ENCODE peak calls at places on chromosome 9, in eight cellular contexts. One of them, this sample, is unnamed.

GRCh38 chr9:124134526-124134925 is 123.0 kb downstream of the LHX2 start:
- DNase-seq in astrocyte: no peak
- DNase-seq in LoVo: no peak
- DNase-seq in mucosa of gallbladder: no peak
- DNase-seq in activated naive CD8-positive, alpha-beta T cell treated with anti-CD3 and anti-CD28 coated beads, Interleukin-2, amount 50 U/mL, for 24 hours: no peak
- DNase-seq in esophagus squamous epithelium: no peak
- DNase-seq in stromal cell of bone marrow: no peak
- DNase-seq in RCC 7860: no peak
- DNase-seq in this sample: no peak

GRCh38 chr9:128887914-128888350 is 6.0 kb downstream of the LRRC8A start:
- DNase-seq in astrocyte: peak; percentile 61
- DNase-seq in activated naive CD8-positive, alpha-beta T cell treated with anti-CD3 and anti-CD28 coated beads, Interleukin-2, amount 50 U/mL, for 24 hours: no peak
- DNase-seq in stromal cell of bone marrow: no peak
- DNase-seq in RCC 7860: no peak
- DNase-seq in esophagus squamous epithelium: no peak
- DNase-seq in LoVo: no peak
- DNase-seq in mucosa of gallbladder: no peak
- DNase-seq in this sample: no peak

GRCh38 chr9:124420991-124421543 is 5.8 kb upstream of the PSMB7 start:
- DNase-seq in LoVo: no peak
- DNase-seq in activated naive CD8-positive, alpha-beta T cell treated with anti-CD3 and anti-CD28 coated beads, Interleukin-2, amount 50 U/mL, for 24 hours: no peak
- DNase-seq in esophagus squamous epithelium: no peak
- DNase-seq in mucosa of gallbladder: no peak
- DNase-seq in stromal cell of bone marrow: no peak
- DNase-seq in RCC 7860: no peak
- DNase-seq in astrocyte: no peak
- DNase-seq in this sample: no peak

GRCh38 chr9:121282309-121283071 is 14.5 kb downstream of the GSN start:
- DNase-seq in RCC 7860: no peak
- DNase-seq in astrocyte: peak; percentile 90
- DNase-seq in LoVo: no peak
- DNase-seq in mucosa of gallbladder: peak; percentile 63
- DNase-seq in esophagus squamous epithelium: no peak
- DNase-seq in stromal cell of bone marrow: no peak
- DNase-seq in activated naive CD8-positive, alpha-beta T cell treated with anti-CD3 and anti-CD28 coated beads, Interleukin-2, amount 50 U/mL, for 24 hours: no peak
- DNase-seq in this sample: peak; percentile 91

GRCh38 chr9:89646189-89646588 is 41.4 kb downstream of the GADD45G start:
- DNase-seq in stromal cell of bone marrow: no peak
- DNase-seq in esophagus squamous epithelium: no peak
- DNase-seq in RCC 7860: no peak
- DNase-seq in activated naive CD8-positive, alpha-beta T cell treated with anti-CD3 and anti-CD28 coated beads, Interleukin-2, amount 50 U/mL, for 24 hours: no peak
- DNase-seq in astrocyte: no peak
- DNase-seq in mucosa of gallbladder: no peak
- DNase-seq in LoVo: no peak
- DNase-seq in this sample: no peak

GRCh38 chr9:93209097-93209496 is 25.2 kb downstream of the WNK2 start:
- DNase-seq in LoVo: no peak
- DNase-seq in esophagus squamous epithelium: no peak
- DNase-seq in mucosa of gallbladder: peak; percentile 56
- DNase-seq in astrocyte: no peak
- DNase-seq in RCC 7860: no peak
- DNase-seq in activated naive CD8-positive, alpha-beta T cell treated with anti-CD3 and anti-CD28 coated beads, Interleukin-2, amount 50 U/mL, for 24 hours: no peak
- DNase-seq in stromal cell of bone marrow: no peak
- DNase-seq in this sample: no peak

GRCh38 chr9:130414910-130415746 is 29.6 kb upstream of the ASS1 start:
- DNase-seq in LoVo: no peak
- DNase-seq in esophagus squamous epithelium: no peak
- DNase-seq in activated naive CD8-positive, alpha-beta T cell treated with anti-CD3 and anti-CD28 coated beads, Interleukin-2, amount 50 U/mL, for 24 hours: no peak
- DNase-seq in mucosa of gallbladder: peak; percentile 58
- DNase-seq in stromal cell of bone marrow: no peak
- DNase-seq in astrocyte: no peak
- DNase-seq in RCC 7860: no peak
- DNase-seq in this sample: no peak

GRCh38 chr9:105697871-105698270 is 3.5 kb downstream of the TMEM38B start:
- DNase-seq in astrocyte: no peak
- DNase-seq in LoVo: peak; percentile 25
- DNase-seq in esophagus squamous epithelium: no peak
- DNase-seq in stromal cell of bone marrow: no peak
- DNase-seq in RCC 7860: no peak
- DNase-seq in activated naive CD8-positive, alpha-beta T cell treated with anti-CD3 and anti-CD28 coated beads, Interleukin-2, amount 50 U/mL, for 24 hours: no peak
- DNase-seq in mucosa of gallbladder: no peak
- DNase-seq in this sample: no peak

GRCh38 chr9:134458111-134458845 is 132.0 kb downstream of the RXRA start:
- DNase-seq in astrocyte: peak; percentile 61
- DNase-seq in stromal cell of bone marrow: peak; percentile 65
- DNase-seq in esophagus squamous epithelium: no peak
- DNase-seq in LoVo: no peak
- DNase-seq in activated naive CD8-positive, alpha-beta T cell treated with anti-CD3 and anti-CD28 coated beads, Interleukin-2, amount 50 U/mL, for 24 hours: peak; percentile 44
- DNase-seq in RCC 7860: no peak
- DNase-seq in mucosa of gallbladder: no peak
- DNase-seq in this sample: no peak

GRCh38 chr9:117779760-117780159 is 75.6 kb downstream of the TLR4 start:
- DNase-seq in stromal cell of bone marrow: no peak
- DNase-seq in astrocyte: no peak
- DNase-seq in mucosa of gallbladder: no peak
- DNase-seq in esophagus squamous epithelium: no peak
- DNase-seq in LoVo: no peak
- DNase-seq in RCC 7860: no peak
- DNase-seq in activated naive CD8-positive, alpha-beta T cell treated with anti-CD3 and anti-CD28 coated beads, Interleukin-2, amount 50 U/mL, for 24 hours: no peak
- DNase-seq in this sample: no peak

GRCh38 chr9:137988051-137988450 is 110.5 kb downstream of the CACNA1B start:
- DNase-seq in mucosa of gallbladder: no peak
- DNase-seq in RCC 7860: no peak
- DNase-seq in LoVo: no peak
- DNase-seq in esophagus squamous epithelium: no peak
- DNase-seq in stromal cell of bone marrow: no peak
- DNase-seq in astrocyte: no peak
- DNase-seq in activated naive CD8-positive, alpha-beta T cell treated with anti-CD3 and anti-CD28 coated beads, Interleukin-2, amount 50 U/mL, for 24 hours: no peak
- DNase-seq in this sample: no peak

GRCh38 chr9:124377985-124378384 is 37.3 kb downstream of the PSMB7 start:
- DNase-seq in RCC 7860: no peak
- DNase-seq in stromal cell of bone marrow: no peak
- DNase-seq in LoVo: no peak
- DNase-seq in astrocyte: no peak
- DNase-seq in esophagus squamous epithelium: no peak
- DNase-seq in activated naive CD8-positive, alpha-beta T cell treated with anti-CD3 and anti-CD28 coated beads, Interleukin-2, amount 50 U/mL, for 24 hours: no peak
- DNase-seq in mucosa of gallbladder: no peak
- DNase-seq in this sample: no peak

GRCh38 chr9:131667576-131667975 is 72.3 kb downstream of the RAPGEF1 start:
- DNase-seq in activated naive CD8-positive, alpha-beta T cell treated with anti-CD3 and anti-CD28 coated beads, Interleukin-2, amount 50 U/mL, for 24 hours: peak; percentile 72
- DNase-seq in LoVo: no peak
- DNase-seq in RCC 7860: peak; percentile 91
- DNase-seq in stromal cell of bone marrow: no peak
- DNase-seq in esophagus squamous epithelium: no peak
- DNase-seq in astrocyte: peak; percentile 27
- DNase-seq in mucosa of gallbladder: no peak
- DNase-seq in this sample: peak; percentile 66

GRCh38 chr9:110316255-110316921 is 21.3 kb downstream of the TXNDC8 start:
- DNase-seq in esophagus squamous epithelium: no peak
- DNase-seq in RCC 7860: no peak
- DNase-seq in LoVo: no peak
- DNase-seq in stromal cell of bone marrow: no peak
- DNase-seq in astrocyte: no peak
- DNase-seq in mucosa of gallbladder: no peak
- DNase-seq in activated naive CD8-positive, alpha-beta T cell treated with anti-CD3 and anti-CD28 coated beads, Interleukin-2, amount 50 U/mL, for 24 hours: no peak
- DNase-seq in this sample: no peak

GRCh38 chr9:119827126-119827525 is 457.9 kb upstream of the BRINP1 start:
- DNase-seq in mucosa of gallbladder: no peak
- DNase-seq in RCC 7860: no peak
- DNase-seq in LoVo: no peak
- DNase-seq in activated naive CD8-positive, alpha-beta T cell treated with anti-CD3 and anti-CD28 coated beads, Interleukin-2, amount 50 U/mL, for 24 hours: no peak
- DNase-seq in astrocyte: no peak
- DNase-seq in stromal cell of bone marrow: no peak
- DNase-seq in esophagus squamous epithelium: no peak
- DNase-seq in this sample: no peak

GRCh38 chr9:19033015-19033414 is at the start of gene SAXO1:
- DNase-seq in mucosa of gallbladder: no peak
- DNase-seq in esophagus squamous epithelium: no peak
- DNase-seq in LoVo: no peak
- DNase-seq in astrocyte: no peak
- DNase-seq in activated naive CD8-positive, alpha-beta T cell treated with anti-CD3 and anti-CD28 coated beads, Interleukin-2, amount 50 U/mL, for 24 hours: no peak
- DNase-seq in RCC 7860: no peak
- DNase-seq in stromal cell of bone marrow: no peak
- DNase-seq in this sample: no peak

GRCh38 chr9:35907732-35908483 is 1.4 kb upstream of the SPAAR start:
- DNase-seq in esophagus squamous epithelium: no peak
- DNase-seq in stromal cell of bone marrow: peak; percentile 64
- DNase-seq in activated naive CD8-positive, alpha-beta T cell treated with anti-CD3 and anti-CD28 coated beads, Interleukin-2, amount 50 U/mL, for 24 hours: no peak
- DNase-seq in LoVo: peak; percentile 72
- DNase-seq in RCC 7860: peak; percentile 90
- DNase-seq in mucosa of gallbladder: peak; percentile 54
- DNase-seq in astrocyte: peak; percentile 90
- DNase-seq in this sample: peak; percentile 91

GRCh38 chr9:15423328-15423985 is 781 bp downstream of the SNAPC3 start:
- DNase-seq in LoVo: peak; percentile 9
- DNase-seq in RCC 7860: no peak
- DNase-seq in stromal cell of bone marrow: no peak
- DNase-seq in activated naive CD8-positive, alpha-beta T cell treated with anti-CD3 and anti-CD28 coated beads, Interleukin-2, amount 50 U/mL, for 24 hours: no peak
- DNase-seq in mucosa of gallbladder: no peak
- DNase-seq in astrocyte: no peak
- DNase-seq in esophagus squamous epithelium: no peak
- DNase-seq in this sample: no peak

GRCh38 chr9:16103613-16104012 is 550.8 kb downstream of the CCDC171 start:
- DNase-seq in RCC 7860: no peak
- DNase-seq in activated naive CD8-positive, alpha-beta T cell treated with anti-CD3 and anti-CD28 coated beads, Interleukin-2, amount 50 U/mL, for 24 hours: no peak
- DNase-seq in esophagus squamous epithelium: no peak
- DNase-seq in stromal cell of bone marrow: no peak
- DNase-seq in LoVo: no peak
- DNase-seq in mucosa of gallbladder: peak; percentile 13
- DNase-seq in astrocyte: no peak
- DNase-seq in this sample: no peak

GRCh38 chr9:136023401-136024225 is 62.4 kb upstream of the UBAC1 start:
- DNase-seq in activated naive CD8-positive, alpha-beta T cell treated with anti-CD3 and anti-CD28 coated beads, Interleukin-2, amount 50 U/mL, for 24 hours: no peak
- DNase-seq in esophagus squamous epithelium: no peak
- DNase-seq in stromal cell of bone marrow: peak; percentile 54
- DNase-seq in mucosa of gallbladder: peak; percentile 30
- DNase-seq in astrocyte: peak; percentile 32
- DNase-seq in RCC 7860: no peak
- DNase-seq in LoVo: no peak
- DNase-seq in this sample: no peak

GRCh38 chr9:9246726-9247125 is 1366.1 kb downstream of the PTPRD start:
- DNase-seq in stromal cell of bone marrow: no peak
- DNase-seq in esophagus squamous epithelium: no peak
- DNase-seq in LoVo: no peak
- DNase-seq in mucosa of gallbladder: no peak
- DNase-seq in RCC 7860: no peak
- DNase-seq in astrocyte: no peak
- DNase-seq in activated naive CD8-positive, alpha-beta T cell treated with anti-CD3 and anti-CD28 coated beads, Interleukin-2, amount 50 U/mL, for 24 hours: no peak
- DNase-seq in this sample: no peak

This sample was measured in ascending aorta.